ENCODE peak calls at places on chromosomes 13 and 19, in six cellular contexts. One of them, this sample, is unnamed.

GRCh38 chr13:106133025-106133424 is 402.4 kb downstream of the EFNB2 start:
- DNase-seq in fibroblast of lung: peak
- DNase-seq in keratinocyte: no peak
- DNase-seq in HepG2: no peak
- DNase-seq in endothelial cell of umbilical vein: peak
- DNase-seq in A673: no peak
- DNase-seq in this sample: no peak

GRCh38 chr13:77637583-77637982 is 59.9 kb upstream of the SLAIN1 start:
- DNase-seq in endothelial cell of umbilical vein: no peak
- DNase-seq in keratinocyte: no peak
- DNase-seq in fibroblast of lung: no peak
- DNase-seq in HepG2: no peak
- DNase-seq in A673: no peak
- DNase-seq in this sample: no peak

GRCh38 chr19:38676023-38676877 is 28.8 kb downstream of the ACTN4 start:
- DNase-seq in endothelial cell of umbilical vein: peak
- DNase-seq in fibroblast of lung: peak
- DNase-seq in A673: no peak
- DNase-seq in keratinocyte: no peak
- DNase-seq in HepG2: no peak
- DNase-seq in this sample: no peak

GRCh38 chr19:22784051-22784450 is at the start of gene ZNF99:
- DNase-seq in endothelial cell of umbilical vein: no peak
- DNase-seq in keratinocyte: no peak
- DNase-seq in fibroblast of lung: no peak
- DNase-seq in A673: no peak
- DNase-seq in HepG2: no peak
- DNase-seq in this sample: no peak

GRCh38 chr19:58010507-58010906 is 7.9 kb upstream of the ZNF606 start:
- DNase-seq in HepG2: no peak
- DNase-seq in keratinocyte: no peak
- DNase-seq in A673: no peak
- DNase-seq in fibroblast of lung: no peak
- DNase-seq in endothelial cell of umbilical vein: no peak
- DNase-seq in this sample: no peak

GRCh38 chr13:40446365-40446764 is 220.1 kb downstream of the FOXO1 start:
- DNase-seq in HepG2: no peak
- DNase-seq in A673: no peak
- DNase-seq in endothelial cell of umbilical vein: peak
- DNase-seq in fibroblast of lung: no peak
- DNase-seq in keratinocyte: no peak
- DNase-seq in this sample: no peak

GRCh38 chr19:38670921-38671398 is 23.5 kb downstream of the ACTN4 start:
- DNase-seq in A673: no peak
- DNase-seq in keratinocyte: no peak
- DNase-seq in fibroblast of lung: no peak
- DNase-seq in endothelial cell of umbilical vein: no peak
- DNase-seq in HepG2: peak
- DNase-seq in this sample: no peak

GRCh38 chr13:98782654-98783053 is 30.2 kb upstream of the SLC15A1 start:
- DNase-seq in endothelial cell of umbilical vein: no peak
- DNase-seq in HepG2: no peak
- DNase-seq in A673: no peak
- DNase-seq in fibroblast of lung: no peak
- DNase-seq in keratinocyte: no peak
- DNase-seq in this sample: no peak

GRCh38 chr13:36356058-36356457 is 9.9 kb upstream of the SPART start:
- DNase-seq in A673: no peak
- DNase-seq in fibroblast of lung: no peak
- DNase-seq in endothelial cell of umbilical vein: no peak
- DNase-seq in keratinocyte: no peak
- DNase-seq in HepG2: peak
- DNase-seq in this sample: no peak

GRCh38 chr13:31067416-31068118 is 94.1 kb downstream of the HSPH1 start:
- DNase-seq in fibroblast of lung: peak
- DNase-seq in HepG2: no peak
- DNase-seq in endothelial cell of umbilical vein: no peak
- DNase-seq in A673: no peak
- DNase-seq in keratinocyte: no peak
- DNase-seq in this sample: no peak

GRCh38 chr19:19428746-19429145 is 23.3 kb downstream of the GATAD2A start:
- DNase-seq in endothelial cell of umbilical vein: no peak
- DNase-seq in keratinocyte: no peak
- DNase-seq in fibroblast of lung: no peak
- DNase-seq in HepG2: no peak
- DNase-seq in A673: no peak
- DNase-seq in this sample: no peak

GRCh38 chr13:51887441-51887840 is 25.7 kb downstream of the CCDC70 start:
- DNase-seq in keratinocyte: no peak
- DNase-seq in fibroblast of lung: no peak
- DNase-seq in A673: no peak
- DNase-seq in HepG2: no peak
- DNase-seq in endothelial cell of umbilical vein: no peak
- DNase-seq in this sample: no peak

GRCh38 chr19:51712461-51713081 is 11.2 kb downstream of the HAS1 start:
- DNase-seq in HepG2: no peak
- DNase-seq in A673: peak
- DNase-seq in keratinocyte: no peak
- DNase-seq in fibroblast of lung: peak
- DNase-seq in endothelial cell of umbilical vein: no peak
- DNase-seq in this sample: peak

GRCh38 chr19:55898911-55899310 is 33.2 kb downstream of the NLRP13 start:
- DNase-seq in keratinocyte: no peak
- DNase-seq in A673: no peak
- DNase-seq in endothelial cell of umbilical vein: no peak
- DNase-seq in fibroblast of lung: no peak
- DNase-seq in HepG2: no peak
- DNase-seq in this sample: no peak

GRCh38 chr19:54465367-54466109 is 2.0 kb upstream of the LENG9 start:
- DNase-seq in HepG2: no peak
- DNase-seq in A673: no peak
- DNase-seq in keratinocyte: no peak
- DNase-seq in fibroblast of lung: no peak
- DNase-seq in endothelial cell of umbilical vein: no peak
- DNase-seq in this sample: peak

GRCh38 chr13:75760182-75760981 is 124.3 kb downstream of the LMO7 start:
- DNase-seq in keratinocyte: no peak
- DNase-seq in fibroblast of lung: peak
- DNase-seq in endothelial cell of umbilical vein: peak
- DNase-seq in HepG2: peak
- DNase-seq in A673: no peak
- DNase-seq in this sample: no peak

GRCh38 chr19:20470345-20471119 is 95.0 kb downstream of the ZNF737 start:
- DNase-seq in A673: no peak
- DNase-seq in HepG2: no peak
- DNase-seq in keratinocyte: no peak
- DNase-seq in endothelial cell of umbilical vein: no peak
- DNase-seq in fibroblast of lung: no peak
- DNase-seq in this sample: no peak

GRCh38 chr13:98719527-98720250 is 32.8 kb downstream of the SLC15A1 start:
- DNase-seq in endothelial cell of umbilical vein: no peak
- DNase-seq in fibroblast of lung: no peak
- DNase-seq in A673: no peak
- DNase-seq in keratinocyte: no peak
- DNase-seq in HepG2: no peak
- DNase-seq in this sample: no peak

GRCh38 chr19:4803736-4804695 is 12.5 kb downstream of the FEM1A start:
- DNase-seq in endothelial cell of umbilical vein: peak
- DNase-seq in keratinocyte: no peak
- DNase-seq in A673: peak
- DNase-seq in fibroblast of lung: peak
- DNase-seq in HepG2: peak
- DNase-seq in this sample: peak

GRCh38 chr13:110449225-110450015 is 112.1 kb downstream of the RAB20 start:
- DNase-seq in HepG2: no peak
- DNase-seq in A673: no peak
- DNase-seq in endothelial cell of umbilical vein: no peak
- DNase-seq in fibroblast of lung: no peak
- DNase-seq in keratinocyte: no peak
- DNase-seq in this sample: no peak

GRCh38 chr13:105572401-105572800 is 963.1 kb downstream of the EFNB2 start:
- DNase-seq in A673: no peak
- DNase-seq in HepG2: no peak
- DNase-seq in keratinocyte: no peak
- DNase-seq in fibroblast of lung: peak
- DNase-seq in endothelial cell of umbilical vein: no peak
- DNase-seq in this sample: no peak

GRCh38 chr13:21567714-21568113 is 36.3 kb downstream of the MICU2 start:
- DNase-seq in HepG2: no peak
- DNase-seq in endothelial cell of umbilical vein: no peak
- DNase-seq in fibroblast of lung: no peak
- DNase-seq in A673: peak
- DNase-seq in keratinocyte: no peak
- DNase-seq in this sample: no peak

GRCh38 chr19:4575267-4575793 is 15.8 kb upstream of the SEMA6B start:
- DNase-seq in endothelial cell of umbilical vein: peak
- DNase-seq in fibroblast of lung: peak
- DNase-seq in HepG2: peak
- DNase-seq in A673: peak
- DNase-seq in keratinocyte: peak
- DNase-seq in this sample: peak

GRCh38 chr19:39768334-39768733 is 10.3 kb upstream of the LEUTX start:
- DNase-seq in keratinocyte: no peak
- DNase-seq in fibroblast of lung: no peak
- DNase-seq in HepG2: no peak
- DNase-seq in A673: no peak
- DNase-seq in endothelial cell of umbilical vein: no peak
- DNase-seq in this sample: peak
- TF ChIP-seq EZH2 in keratinocyte: no peak
- TF ChIP-seq EZH2 in fibroblast of lung: no peak
- TF ChIP-seq EZH2 in HepG2: no peak
- TF ChIP-seq EZH2 in A673: no peak
- TF ChIP-seq EZH2 in endothelial cell of umbilical vein: no peak
- TF ChIP-seq EZH2 in this sample: no peak

GRCh38 chr13:24680258-24680920 is at the start of gene ATP12A:
- DNase-seq in fibroblast of lung: no peak
- DNase-seq in HepG2: no peak
- DNase-seq in keratinocyte: no peak
- DNase-seq in endothelial cell of umbilical vein: no peak
- DNase-seq in A673: peak
- DNase-seq in this sample: peak

GRCh38 chr13:24679686-24680085 is 522 bp upstream of the ATP12A start:
- DNase-seq in HepG2: no peak
- DNase-seq in A673: no peak
- DNase-seq in fibroblast of lung: no peak
- DNase-seq in keratinocyte: no peak
- DNase-seq in endothelial cell of umbilical vein: no peak
- DNase-seq in this sample: no peak

GRCh38 chr13:24682353-24682752 is 2.1 kb downstream of the ATP12A start:
- DNase-seq in fibroblast of lung: no peak
- DNase-seq in HepG2: no peak
- DNase-seq in A673: peak
- DNase-seq in endothelial cell of umbilical vein: no peak
- DNase-seq in keratinocyte: no peak
- DNase-seq in this sample: no peak

GRCh38 chr13:24681930-24682329 is 1.7 kb downstream of the ATP12A start:
- DNase-seq in endothelial cell of umbilical vein: no peak
- DNase-seq in keratinocyte: no peak
- DNase-seq in fibroblast of lung: no peak
- DNase-seq in HepG2: no peak
- DNase-seq in A673: no peak
- DNase-seq in this sample: no peak

GRCh38 chr13:24680921-24681585 is 845 bp downstream of the ATP12A start:
- DNase-seq in keratinocyte: no peak
- DNase-seq in fibroblast of lung: no peak
- DNase-seq in A673: no peak
- DNase-seq in endothelial cell of umbilical vein: no peak
- DNase-seq in HepG2: no peak
- DNase-seq in this sample: peak
- TF ChIP-seq EZH2 in keratinocyte: no peak
- TF ChIP-seq EZH2 in fibroblast of lung: peak
- TF ChIP-seq EZH2 in A673: no peak
- TF ChIP-seq EZH2 in endothelial cell of umbilical vein: peak
- TF ChIP-seq EZH2 in HepG2: no peak
- TF ChIP-seq EZH2 in this sample: no peak

GRCh38 chr19:6587998-6588507 is 2.9 kb downstream of the CD70 start:
- DNase-seq in keratinocyte: no peak
- DNase-seq in HepG2: no peak
- DNase-seq in endothelial cell of umbilical vein: no peak
- DNase-seq in fibroblast of lung: no peak
- DNase-seq in A673: no peak
- DNase-seq in this sample: peak
- TF ChIP-seq EZH2 in keratinocyte: no peak
- TF ChIP-seq EZH2 in HepG2: no peak
- TF ChIP-seq EZH2 in endothelial cell of umbilical vein: peak
- TF ChIP-seq EZH2 in fibroblast of lung: no peak
- TF ChIP-seq EZH2 in A673: no peak
- TF ChIP-seq EZH2 in this sample: no peak

GRCh38 chr19:2341987-2342386 is 13.5 kb downstream of the SPPL2B start:
- DNase-seq in fibroblast of lung: no peak
- DNase-seq in keratinocyte: no peak
- DNase-seq in A673: no peak
- DNase-seq in endothelial cell of umbilical vein: no peak
- DNase-seq in HepG2: no peak
- DNase-seq in this sample: no peak

GRCh38 chr19:2340496-2341246 is 12.2 kb downstream of the SPPL2B start:
- DNase-seq in keratinocyte: no peak
- DNase-seq in endothelial cell of umbilical vein: no peak
- DNase-seq in HepG2: no peak
- DNase-seq in A673: no peak
- DNase-seq in fibroblast of lung: no peak
- DNase-seq in this sample: no peak

GRCh38 chr19:2339644-2340310 is 11.3 kb downstream of the SPPL2B start:
- DNase-seq in endothelial cell of umbilical vein: no peak
- DNase-seq in fibroblast of lung: no peak
- DNase-seq in A673: no peak
- DNase-seq in keratinocyte: no peak
- DNase-seq in HepG2: no peak
- DNase-seq in this sample: no peak

GRCh38 chr19:2342656-2343288 is 14.3 kb downstream of the SPPL2B start:
- DNase-seq in HepG2: no peak
- DNase-seq in A673: no peak
- DNase-seq in fibroblast of lung: no peak
- DNase-seq in keratinocyte: no peak
- DNase-seq in endothelial cell of umbilical vein: no peak
- DNase-seq in this sample: no peak

GRCh38 chr19:2341247-2341705 is 12.8 kb downstream of the SPPL2B start:
- DNase-seq in fibroblast of lung: no peak
- DNase-seq in keratinocyte: no peak
- DNase-seq in HepG2: no peak
- DNase-seq in endothelial cell of umbilical vein: no peak
- DNase-seq in A673: no peak
- DNase-seq in this sample: no peak
- TF ChIP-seq EZH2 in fibroblast of lung: no peak
- TF ChIP-seq EZH2 in keratinocyte: no peak
- TF ChIP-seq EZH2 in HepG2: no peak
- TF ChIP-seq EZH2 in endothelial cell of umbilical vein: no peak
- TF ChIP-seq EZH2 in A673: no peak
- TF ChIP-seq EZH2 in this sample: no peak

DNA sequence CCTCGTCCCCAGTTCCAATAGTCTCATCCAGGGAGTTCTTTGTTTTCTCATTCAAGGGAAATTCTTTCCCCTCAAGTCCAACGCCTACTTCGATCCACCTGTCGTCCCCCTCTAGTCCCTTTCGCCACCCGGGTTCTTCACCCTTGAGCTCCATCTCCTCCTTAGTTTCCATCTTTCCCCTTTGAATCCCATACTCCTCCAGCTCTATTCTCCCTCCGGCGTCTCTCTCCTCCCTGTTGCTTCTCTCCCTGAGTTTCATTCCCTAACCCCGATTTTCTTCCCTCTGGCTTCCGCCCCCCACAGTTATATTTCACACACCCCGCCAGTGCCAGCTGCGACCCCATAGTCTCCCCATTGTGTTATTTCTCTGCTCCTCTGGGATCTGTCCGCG is 628 bp upstream of the SLC17A7 start:
- DNase-seq in fibroblast of lung: no peak
- DNase-seq in A673: no peak
- DNase-seq in endothelial cell of umbilical vein: no peak
- DNase-seq in keratinocyte: no peak
- DNase-seq in HepG2: no peak
- DNase-seq in this sample: no peak
- TF ChIP-seq EZH2 in fibroblast of lung: peak
- TF ChIP-seq EZH2 in A673: no peak
- TF ChIP-seq EZH2 in endothelial cell of umbilical vein: peak
- TF ChIP-seq EZH2 in keratinocyte: peak
- TF ChIP-seq EZH2 in HepG2: no peak
- TF ChIP-seq EZH2 in this sample: no peak

This sample was measured in GM23338.